ENCODE peak calls at places on chromosomes 4 and X, in four cellular contexts. One of them, this sample, is unnamed.

GRCh38 chr4:121375262-121375661 is 5.6 kb downstream of the QRFPR start:
- DNase-seq in psoas muscle: no peak
- DNase-seq in adrenal gland: no peak
- DNase-seq in dorsolateral prefrontal cortex: no peak
- DNase-seq in this sample: no peak

GRCh38 chr4:113436360-113436759 is 325.2 kb downstream of the CAMK2D start:
- DNase-seq in psoas muscle: no peak
- DNase-seq in adrenal gland: no peak
- DNase-seq in dorsolateral prefrontal cortex: no peak
- DNase-seq in this sample: no peak

GRCh38 chr4:1024882-1025552 is 13.6 kb downstream of the FGFRL1 start:
- DNase-seq in psoas muscle: no peak
- DNase-seq in adrenal gland: no peak
- DNase-seq in dorsolateral prefrontal cortex: no peak
- DNase-seq in this sample: no peak

GRCh38 chr4:148315049-148315448 is 127.2 kb downstream of the NR3C2 start:
- DNase-seq in psoas muscle: no peak
- DNase-seq in adrenal gland: no peak
- DNase-seq in dorsolateral prefrontal cortex: no peak
- DNase-seq in this sample: no peak

GRCh38 chrX:137051978-137052640 is 18.3 kb upstream of the GPR101 start:
- DNase-seq in psoas muscle: peak; percentile 68
- DNase-seq in adrenal gland: peak; percentile 34
- DNase-seq in dorsolateral prefrontal cortex: peak; percentile 79
- DNase-seq in this sample: peak; percentile 71

GRCh38 chr4:38026138-38026740 is 66.0 kb downstream of the PTTG2 start:
- DNase-seq in psoas muscle: no peak
- DNase-seq in adrenal gland: peak; percentile 77
- DNase-seq in dorsolateral prefrontal cortex: no peak
- DNase-seq in this sample: no peak

GRCh38 chr4:106201373-106201772 is 114.6 kb downstream of the TBCK start:
- DNase-seq in psoas muscle: no peak
- DNase-seq in adrenal gland: no peak
- DNase-seq in dorsolateral prefrontal cortex: no peak
- DNase-seq in this sample: no peak

GRCh38 chr4:89434364-89434988 is 126.9 kb upstream of the GPRIN3 start:
- DNase-seq in psoas muscle: no peak
- DNase-seq in adrenal gland: no peak
- DNase-seq in dorsolateral prefrontal cortex: peak; percentile 3
- DNase-seq in this sample: no peak

DNA sequence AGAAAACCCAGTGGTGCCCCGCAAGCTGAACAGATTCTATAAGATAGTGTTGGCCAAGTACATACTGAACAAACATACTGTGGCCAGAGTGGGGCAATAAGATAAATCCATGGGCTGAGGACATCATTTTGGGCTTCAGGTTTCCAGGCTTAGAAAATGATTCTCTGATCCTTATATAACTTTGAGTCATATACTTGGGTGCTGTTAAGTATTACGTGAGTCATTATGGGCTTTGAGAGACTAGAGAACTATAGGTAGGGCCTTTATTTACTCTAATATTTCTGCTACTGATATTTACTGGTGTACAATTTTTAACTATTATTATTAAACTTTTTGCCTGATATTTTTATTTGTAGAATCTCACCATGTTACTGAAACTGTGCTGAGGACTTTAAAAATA is 586.1 kb downstream of the CENPC start:
- DNase-seq in psoas muscle: no peak
- DNase-seq in adrenal gland: no peak
- DNase-seq in dorsolateral prefrontal cortex: no peak
- DNase-seq in this sample: no peak
- TF ChIP-seq CTCF in psoas muscle: no peak
- TF ChIP-seq CTCF in adrenal gland: no peak
- TF ChIP-seq CTCF in dorsolateral prefrontal cortex: no peak
- TF ChIP-seq CTCF in this sample: no peak

GRCh38 chr4:73916172-73916925 is 47.2 kb downstream of the CXCL1 start:
- DNase-seq in psoas muscle: no peak
- DNase-seq in adrenal gland: no peak
- DNase-seq in dorsolateral prefrontal cortex: no peak
- DNase-seq in this sample: no peak

GRCh38 chr4:73914071-73914470 is 44.9 kb downstream of the CXCL1 start:
- DNase-seq in psoas muscle: no peak
- DNase-seq in adrenal gland: no peak
- DNase-seq in dorsolateral prefrontal cortex: no peak
- DNase-seq in this sample: no peak

GRCh38 chr4:73911746-73912145 is 42.6 kb downstream of the CXCL1 start:
- DNase-seq in psoas muscle: no peak
- DNase-seq in adrenal gland: no peak
- DNase-seq in dorsolateral prefrontal cortex: no peak
- DNase-seq in this sample: no peak

GRCh38 chr4:73908965-73909364 is 39.8 kb downstream of the CXCL1 start:
- DNase-seq in psoas muscle: no peak
- DNase-seq in adrenal gland: no peak
- DNase-seq in dorsolateral prefrontal cortex: no peak
- DNase-seq in this sample: no peak

GRCh38 chr4:73912191-73912590 is 43.0 kb downstream of the CXCL1 start:
- DNase-seq in psoas muscle: no peak
- DNase-seq in adrenal gland: no peak
- DNase-seq in dorsolateral prefrontal cortex: no peak
- DNase-seq in this sample: no peak
- H3K27ac ChIP-seq in psoas muscle: no peak overlapping the region
- H3K27ac ChIP-seq in adrenal gland: no peak overlapping the region
- H3K27ac ChIP-seq in dorsolateral prefrontal cortex: no peak overlapping the region
- H3K27ac ChIP-seq in this sample: no peak overlapping the region

DNA sequence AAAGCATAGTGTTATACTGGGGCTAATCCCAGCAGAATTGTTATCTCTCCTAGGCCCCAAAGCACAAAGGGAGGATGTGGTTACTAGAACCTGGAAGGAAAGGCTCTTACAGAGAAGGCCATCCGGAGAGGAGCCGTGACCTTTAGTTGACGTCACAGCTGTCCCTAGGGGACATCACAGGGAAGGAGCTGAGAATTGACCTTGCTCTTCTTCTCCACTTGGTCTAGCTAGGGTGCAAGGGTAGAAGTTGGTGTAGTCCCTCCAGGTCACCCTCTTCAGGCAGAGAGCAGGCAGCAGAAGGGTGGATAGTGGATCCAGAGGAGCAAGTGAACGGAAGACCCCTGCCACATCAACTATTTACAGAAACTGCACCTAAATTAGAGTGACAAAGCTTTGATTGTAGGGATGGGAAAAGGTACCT is 22.8 kb upstream of the FGF2 start:
- DNase-seq in psoas muscle: no peak
- DNase-seq in adrenal gland: no peak
- DNase-seq in dorsolateral prefrontal cortex: no peak
- DNase-seq in this sample: no peak
- H3K4me3 ChIP-seq in psoas muscle: no peak overlapping the region
- H3K4me3 ChIP-seq in adrenal gland: no peak overlapping the region
- H3K4me3 ChIP-seq in dorsolateral prefrontal cortex: no peak overlapping the region
- H3K4me3 ChIP-seq in this sample: no peak overlapping the region

GRCh38 chr4:20724915-20725314 is 24.7 kb downstream of the PACRGL start:
- DNase-seq in psoas muscle: no peak
- DNase-seq in adrenal gland: no peak
- DNase-seq in dorsolateral prefrontal cortex: no peak
- DNase-seq in this sample: no peak
- TF ChIP-seq CTCF in psoas muscle: no peak
- TF ChIP-seq CTCF in adrenal gland: no peak
- TF ChIP-seq CTCF in dorsolateral prefrontal cortex: no peak
- TF ChIP-seq CTCF in this sample: no peak

DNA sequence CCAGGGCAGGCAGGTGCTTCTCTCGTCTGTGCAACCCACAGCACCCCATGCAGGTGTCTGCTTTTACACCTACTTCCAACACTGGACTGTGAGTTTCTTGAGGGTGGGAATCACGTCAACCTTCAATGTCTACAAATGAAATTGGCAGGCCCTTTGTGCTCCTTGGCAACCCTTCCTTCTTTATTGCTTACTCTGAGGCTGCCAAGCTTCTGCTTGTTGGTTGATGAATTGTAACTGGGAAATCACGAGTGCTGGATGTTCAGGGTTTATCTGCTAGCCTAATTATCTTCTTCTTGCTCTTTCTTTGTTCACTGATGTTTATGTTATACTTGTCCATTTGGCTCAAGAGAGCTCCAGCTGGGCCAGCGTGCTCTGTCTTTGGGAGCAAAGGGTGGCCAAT is 2.5 kb upstream of the DGAT2L6 start:
- DNase-seq in psoas muscle: no peak
- DNase-seq in adrenal gland: no peak
- DNase-seq in dorsolateral prefrontal cortex: no peak
- DNase-seq in this sample: no peak
- H3K27ac ChIP-seq in psoas muscle: no peak overlapping the region
- H3K27ac ChIP-seq in adrenal gland: no peak overlapping the region
- H3K27ac ChIP-seq in dorsolateral prefrontal cortex: no peak overlapping the region
- H3K27ac ChIP-seq in this sample: no peak overlapping the region

GRCh38 chr4:81715335-81715734 is 243.6 kb upstream of the RASGEF1B start:
- DNase-seq in psoas muscle: no peak
- DNase-seq in adrenal gland: no peak
- DNase-seq in dorsolateral prefrontal cortex: no peak
- DNase-seq in this sample: no peak

GRCh38 chr4:81712714-81713113 is 241.0 kb upstream of the RASGEF1B start:
- DNase-seq in psoas muscle: no peak
- DNase-seq in adrenal gland: no peak
- DNase-seq in dorsolateral prefrontal cortex: no peak
- DNase-seq in this sample: no peak

GRCh38 chr4:81714251-81714650 is 242.5 kb upstream of the RASGEF1B start:
- DNase-seq in psoas muscle: no peak
- DNase-seq in adrenal gland: no peak
- DNase-seq in dorsolateral prefrontal cortex: no peak
- DNase-seq in this sample: no peak
- H3K4me3 ChIP-seq in psoas muscle: no peak overlapping the region
- H3K4me3 ChIP-seq in adrenal gland: no peak overlapping the region
- H3K4me3 ChIP-seq in dorsolateral prefrontal cortex: no peak overlapping the region
- H3K4me3 ChIP-seq in this sample: no peak overlapping the region

GRCh38 chr4:9785926-9786325 is 4.5 kb downstream of the DRD5 start:
- DNase-seq in psoas muscle: no peak
- DNase-seq in adrenal gland: no peak
- DNase-seq in dorsolateral prefrontal cortex: no peak
- DNase-seq in this sample: no peak

GRCh38 chr4:9782136-9782436 is 652 bp downstream of the DRD5 start:
- DNase-seq in psoas muscle: no peak
- DNase-seq in adrenal gland: no peak
- DNase-seq in dorsolateral prefrontal cortex: no peak
- DNase-seq in this sample: no peak

DNA sequence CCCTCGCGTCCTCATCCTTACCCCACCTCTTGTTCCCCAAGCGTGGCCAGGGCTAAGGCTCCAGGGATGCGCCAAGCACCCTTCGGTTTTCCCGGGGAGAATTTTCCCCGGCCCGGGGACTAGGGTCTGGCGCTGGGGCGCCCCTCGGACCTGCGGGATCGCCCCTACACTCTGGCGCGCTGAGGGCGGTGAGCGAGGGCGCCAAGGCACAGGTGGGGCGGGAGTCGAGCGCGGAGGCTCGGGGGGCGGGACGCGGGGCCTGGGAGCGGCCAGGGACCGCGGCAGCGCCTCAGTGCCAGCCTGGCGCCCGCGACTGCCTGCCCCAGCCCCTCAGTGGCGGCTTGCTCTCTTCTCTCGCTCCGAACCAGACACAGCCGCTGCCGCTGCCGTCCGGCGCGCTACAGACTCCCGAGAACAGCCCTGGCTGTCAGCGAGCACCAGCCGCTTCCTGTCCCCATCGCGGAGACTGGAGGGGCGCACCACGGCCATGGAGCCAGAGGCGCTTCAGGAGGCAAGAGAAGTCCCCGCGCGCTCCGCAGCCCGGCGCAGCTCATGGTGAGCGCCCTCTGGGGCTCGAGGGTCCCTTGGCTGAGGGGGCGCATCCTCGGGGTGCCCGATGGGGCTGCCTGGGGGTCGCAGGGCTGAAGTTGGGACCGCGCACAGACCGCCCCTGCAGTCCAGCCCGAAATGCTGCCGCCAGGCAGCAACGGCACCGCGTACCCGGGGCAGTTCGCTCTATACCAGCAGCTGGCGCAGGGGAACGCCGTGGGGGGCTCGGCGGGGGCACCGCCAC is at the start of gene DRD5:
- DNase-seq in psoas muscle: no peak
- DNase-seq in adrenal gland: no peak
- DNase-seq in dorsolateral prefrontal cortex: no peak
- DNase-seq in this sample: no peak
- TF ChIP-seq CTCF in psoas muscle: no peak
- TF ChIP-seq CTCF in adrenal gland: no peak
- TF ChIP-seq CTCF in dorsolateral prefrontal cortex: no peak
- TF ChIP-seq CTCF in this sample: no peak

DNA sequence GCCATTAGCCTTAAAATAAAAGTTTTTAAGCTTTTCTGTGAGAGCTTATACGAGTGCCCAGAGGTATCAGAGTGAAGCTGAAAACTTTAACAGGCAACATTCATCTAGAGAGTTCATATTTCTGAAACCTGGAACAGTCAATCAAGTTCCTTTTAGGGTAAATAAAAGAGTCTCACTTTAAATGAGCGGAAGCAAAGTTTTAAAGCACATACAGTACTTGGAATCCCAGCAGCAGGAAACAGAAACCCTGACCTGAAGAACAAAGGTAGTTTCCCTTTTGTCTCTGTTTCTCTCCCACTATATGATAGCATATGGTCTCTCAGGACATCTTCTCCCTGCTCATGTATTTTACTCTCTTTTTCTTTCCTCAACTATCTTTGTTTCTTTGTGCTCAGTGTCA is 153.0 kb downstream of the ASB9 start:
- DNase-seq in psoas muscle: no peak
- DNase-seq in adrenal gland: no peak
- DNase-seq in dorsolateral prefrontal cortex: no peak
- DNase-seq in this sample: no peak
- H3K27ac ChIP-seq in psoas muscle: no peak overlapping the region
- H3K27ac ChIP-seq in adrenal gland: no peak overlapping the region
- H3K27ac ChIP-seq in dorsolateral prefrontal cortex: no peak overlapping the region
- H3K27ac ChIP-seq in this sample: no peak overlapping the region